ENCODE peak calls at places on chromosomes 5 and 9, in five cellular contexts. Z, E, O, Y and P are unnamed samples.

GRCh38 chr5:9546973-9547947 is 1.4 kb upstream of the SEMA5A start:
- DNase-seq in Y (peak), E (no peak), O (no peak), Z (no peak), P (no peak)

GRCh38 chr9:112921549-112921948 is 30.9 kb upstream of the SLC46A2 start:
- DNase-seq in E (peak), O (peak), Z (no peak), Y (peak), P (peak)

GRCh38 chr5:67561145-67561932 is 364.7 kb upstream of the CD180 start:
- DNase-seq in Y (no peak), O (no peak), Z (no peak), E (no peak), P (no peak)

GRCh38 chr5:164013077-164013670 is 507.8 kb downstream of the MAT2B start:
- DNase-seq in O (peak), E (peak), Y (peak), Z (peak), P (peak)

GRCh38 chr9:93826905-93827544 is 128.1 kb downstream of the BARX1 start:
- DNase-seq in Z (no peak), E (no peak), Y (no peak), O (no peak), P (peak)

GRCh38 chr5:26791021-26791420 is 247.4 kb downstream of the CDH9 start:
- DNase-seq in Z (no peak), O (no peak), Y (no peak), E (no peak), P (no peak)

GRCh38 chr5:73032635-73033034 is 76.8 kb downstream of the FCHO2 start:
- DNase-seq in Y (no peak), E (no peak), O (no peak), Z (no peak), P (no peak)

GRCh38 chr5:168179185-168179584 is 112.3 kb upstream of the WWC1 start:
- DNase-seq in Z (no peak), E (no peak), O (no peak), Y (no peak), P (no peak)

GRCh38 chr5:95759634-95760033 is 28.5 kb downstream of the RHOBTB3 start:
- DNase-seq in E (no peak), Z (no peak), Y (peak), O (peak), P (no peak)

GRCh38 chr9:81607593-81608288 is 81.6 kb downstream of the TLE1 start:
- DNase-seq in Y (no peak), Z (no peak), E (no peak), O (no peak), P (no peak)

GRCh38 chr9:32378496-32378895 is 5.9 kb upstream of the ACO1 start:
- DNase-seq in O (peak), Z (peak), E (peak), Y (peak), P (peak)
- TF ChIP-seq MXI1 in O (no peak), Z (no peak), E (no peak), Y (no peak), P (no peak)

DNA sequence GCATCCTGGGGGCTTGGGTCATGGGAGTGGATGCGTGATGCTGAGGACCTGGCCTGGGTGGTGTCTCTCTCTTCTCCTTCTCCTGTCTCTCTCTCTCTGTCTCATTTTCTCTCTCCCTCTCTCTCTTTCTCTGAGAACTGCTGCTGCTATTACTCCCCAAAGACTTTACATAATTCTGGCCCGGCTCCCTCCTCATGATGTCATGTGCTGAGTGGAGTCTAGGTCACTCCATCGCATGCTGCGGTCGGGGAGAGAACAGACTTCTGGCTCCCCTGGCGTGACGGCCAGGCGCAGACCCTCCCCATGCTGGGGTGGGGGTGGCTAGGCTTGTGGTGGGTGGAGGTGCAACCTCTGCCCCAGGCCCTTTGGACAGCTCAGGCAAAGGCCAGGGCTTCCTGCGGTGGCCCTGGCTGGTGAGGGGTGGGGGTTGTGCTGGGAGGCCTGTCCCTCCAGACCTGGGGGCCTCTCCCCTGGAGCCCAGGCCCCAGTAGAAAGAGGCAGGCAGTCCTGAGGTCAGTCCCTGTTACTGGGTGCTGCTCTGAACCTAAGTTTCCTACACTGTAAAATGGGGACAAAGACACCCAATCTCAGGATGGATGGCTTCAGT is 26.6 kb downstream of the FGF18 start:
- DNase-seq in O (no peak), Z (no peak), E (no peak), Y (peak), P (no peak)
- TF ChIP-seq MXI1 in O (no peak), Z (no peak), E (no peak), Y (no peak), P (no peak)

GRCh38 chr5:175861337-175862130 is 9.8 kb upstream of the CPLX2 start:
- DNase-seq in Z (no peak), Y (no peak), E (no peak), O (peak), P (peak)
- TF ChIP-seq MXI1 in Z (no peak), Y (no peak), E (no peak), O (no peak), P (peak)

GRCh38 chr5:143922718-143923117 is 110.8 kb downstream of the HMHB1 start:
- DNase-seq in O (no peak), Z (no peak), Y (peak), E (no peak), P (no peak)

GRCh38 chr5:143921525-143922311 is 109.8 kb downstream of the HMHB1 start:
- DNase-seq in Y (peak), E (no peak), O (no peak), Z (no peak), P (no peak)

GRCh38 chr5:143920772-143921171 is 108.8 kb downstream of the HMHB1 start:
- DNase-seq in O (no peak), Z (no peak), Y (peak), E (no peak), P (no peak)

GRCh38 chr5:143924311-143924710 is 112.3 kb downstream of the HMHB1 start:
- DNase-seq in E (no peak), Z (no peak), O (no peak), Y (peak), P (no peak)

DNA sequence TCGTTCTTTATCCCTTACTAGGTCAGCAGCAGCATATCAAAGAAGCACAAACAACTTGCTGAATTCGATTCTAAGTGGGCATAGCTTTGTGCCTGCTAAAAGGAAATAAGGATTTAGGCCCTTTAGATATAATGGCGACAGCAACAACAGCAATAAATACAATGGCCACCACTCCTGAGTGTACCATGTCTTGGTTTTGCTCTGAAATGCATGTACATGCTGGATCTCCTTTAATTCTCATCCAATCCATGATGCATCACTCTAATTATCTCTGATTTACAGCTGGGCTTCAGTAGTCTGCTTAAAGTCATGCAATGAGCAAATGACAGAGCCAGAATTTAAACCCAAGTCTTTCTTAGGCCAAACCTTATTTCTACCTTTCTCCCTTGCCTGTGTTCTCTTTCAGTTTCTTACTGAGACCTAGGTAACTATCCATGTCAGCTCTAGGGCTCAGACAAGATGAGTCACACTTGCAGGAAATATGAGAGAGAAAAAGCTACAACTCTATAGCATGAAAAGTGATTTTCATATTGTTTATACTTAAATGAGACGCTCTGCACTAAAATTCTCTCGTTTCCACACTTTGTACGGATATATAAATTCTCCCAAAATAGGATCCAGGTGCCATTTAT is 111.8 kb downstream of the HMHB1 start:
- DNase-seq in Z (no peak), O (no peak), Y (peak), E (no peak), P (no peak)
- TF ChIP-seq MXI1 in Z (no peak), O (no peak), Y (no peak), E (no peak), P (no peak)

DNA sequence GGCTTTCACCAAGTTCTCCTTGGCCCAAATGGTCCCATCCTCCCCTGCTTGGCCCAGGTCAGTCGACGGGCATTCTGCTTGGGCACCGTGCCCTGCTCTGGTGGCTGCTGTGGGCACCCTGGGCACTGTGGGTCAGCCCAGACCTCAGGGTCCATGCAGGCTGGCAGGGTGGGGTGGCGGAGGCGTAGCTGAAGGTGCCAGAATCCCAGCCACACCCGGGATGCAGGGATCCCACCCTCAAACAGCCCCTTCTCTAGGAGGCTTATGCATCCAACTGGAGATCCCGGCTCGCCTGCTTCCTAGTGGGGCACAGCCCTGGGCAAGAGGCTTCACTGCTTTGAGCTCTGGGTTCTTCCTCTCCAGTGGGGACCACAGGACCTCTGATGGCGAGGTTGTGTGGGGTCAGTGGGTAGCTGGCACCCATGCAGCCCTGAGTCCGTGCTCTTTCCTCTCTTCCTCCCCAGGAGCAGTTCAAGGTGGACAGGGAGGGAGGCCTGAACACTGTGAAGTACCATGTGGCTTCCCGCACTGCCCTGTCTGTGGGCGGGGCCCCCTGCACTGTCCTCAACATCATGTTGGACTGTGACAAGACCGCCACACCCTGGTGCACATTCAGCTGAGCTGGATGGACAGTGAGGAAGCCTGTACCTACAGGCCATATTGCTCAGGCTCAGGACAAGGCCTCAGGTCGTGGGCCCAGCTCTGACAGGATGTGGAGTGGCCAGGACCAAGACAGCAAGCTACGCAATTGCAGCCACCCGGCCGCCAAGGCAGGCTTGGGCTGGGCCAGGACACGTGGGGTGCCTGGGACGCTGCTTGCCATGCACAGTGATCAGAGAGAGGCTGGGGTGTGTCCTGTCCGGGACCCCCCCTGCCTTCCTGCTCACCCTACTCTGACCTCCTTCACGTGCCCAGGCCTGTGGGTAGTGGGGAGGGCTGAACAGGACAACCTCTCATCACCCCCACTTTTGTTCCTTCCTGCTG is 9.4 kb downstream of the B4GALT7 start:
- DNase-seq in O (no peak), E (no peak), Z (no peak), Y (no peak), P (no peak)
- TF ChIP-seq MXI1 in O (no peak), E (no peak), Z (no peak), Y (no peak), P (no peak)